ENCODE peak calls at places on chromosomes 6 and 20, in six cellular contexts. V, W, M, G, Q and C are unnamed samples.
A peak's percentile ranks its signal among the peaks of the same experiment; 100 is the strongest.

GRCh38 chr6:154937306-154938244 is 57.5 kb upstream of the TIAM2 start:
- DNase-seq in Q (no peak), W (no peak), M (no peak), G (no peak), V (no peak), C (no peak)

GRCh38 chr6:140566706-140567330 is 1192.4 kb upstream of the CITED2 start:
- DNase-seq in V (no peak), G (no peak), Q (no peak), M (no peak), W (no peak), C (no peak)

GRCh38 chr20:64103871-64104666 is 3.3 kb downstream of the NPBWR2 start:
- DNase-seq in M (no peak), G (peak; percentile 14), Q (no peak), V (no peak), W (no peak), C (no peak)

GRCh38 chr6:139577991-139578604 is 203.7 kb upstream of the CITED2 start:
- DNase-seq in Q (no peak), V (no peak), W (no peak), G (no peak), M (no peak), C (peak; percentile 26)

GRCh38 chr6:44338228-44339122 is 4.0 kb upstream of the SPATS1 start:
- DNase-seq in V (peak; percentile 35), Q (peak; percentile 69), W (peak; percentile 19), G (peak; percentile 58), M (peak; percentile 68), C (peak; percentile 84)

GRCh38 chr6:100267002-100267401 is 197.7 kb downstream of the SIM1 start:
- DNase-seq in G (no peak), W (no peak), Q (no peak), V (no peak), M (no peak), C (no peak)

GRCh38 chr6:108036884-108037283 is 37.7 kb downstream of the OSTM1 start:
- DNase-seq in M (no peak), W (no peak), G (no peak), Q (no peak), V (no peak), C (no peak)

GRCh38 chr6:89610149-89610642 is 28.4 kb downstream of the LYRM2 start:
- DNase-seq in Q (peak; percentile 63), G (peak; percentile 70), M (peak; percentile 75), V (peak; percentile 74), W (peak; percentile 74), C (peak; percentile 69)

GRCh38 chr6:3825331-3825831 is 23.8 kb upstream of the FAM50B start:
- DNase-seq in Q (no peak), W (peak; percentile 60), M (no peak), V (peak; percentile 53), G (peak; percentile 53), C (peak; percentile 72)

GRCh38 chr6:163415176-163415619 is 680 bp downstream of the QKI start:
- DNase-seq in V (peak; percentile 34), G (peak; percentile 29), W (peak; percentile 29), M (no peak), Q (no peak), C (peak; percentile 62)

GRCh38 chr20:63636752-63637633 is 10.1 kb upstream of the GMEB2 start:
- DNase-seq in M (no peak), G (no peak), V (no peak), W (no peak), Q (no peak), C (no peak)

GRCh38 chr20:41087777-41088176 is 49.6 kb upstream of the PLCG1 start:
- DNase-seq in V (no peak), M (no peak), G (no peak), Q (no peak), W (no peak), C (no peak)

GRCh38 chr20:45953672-45954071 is 18.3 kb downstream of the ZNF335 start:
- DNase-seq in V (no peak), W (peak; percentile 10), G (no peak), M (no peak), Q (no peak), C (no peak)

GRCh38 chr6:56852249-56852606 is 102.7 kb upstream of the BEND6 start:
- DNase-seq in W (no peak), Q (no peak), V (no peak), M (no peak), G (no peak), C (no peak)

GRCh38 chr6:56851541-56852248 is 103.2 kb upstream of the BEND6 start:
- DNase-seq in M (no peak), Q (peak; percentile 80), G (peak; percentile 48), V (no peak), W (peak; percentile 34), C (peak; percentile 70)

GRCh38 chr6:56853541-56853940 is 101.4 kb upstream of the BEND6 start:
- DNase-seq in W (no peak), Q (no peak), G (no peak), V (no peak), M (no peak), C (no peak)

GRCh38 chr6:56854086-56854485 is 100.8 kb upstream of the BEND6 start:
- DNase-seq in M (no peak), W (no peak), Q (no peak), V (no peak), G (no peak), C (no peak)

DNA sequence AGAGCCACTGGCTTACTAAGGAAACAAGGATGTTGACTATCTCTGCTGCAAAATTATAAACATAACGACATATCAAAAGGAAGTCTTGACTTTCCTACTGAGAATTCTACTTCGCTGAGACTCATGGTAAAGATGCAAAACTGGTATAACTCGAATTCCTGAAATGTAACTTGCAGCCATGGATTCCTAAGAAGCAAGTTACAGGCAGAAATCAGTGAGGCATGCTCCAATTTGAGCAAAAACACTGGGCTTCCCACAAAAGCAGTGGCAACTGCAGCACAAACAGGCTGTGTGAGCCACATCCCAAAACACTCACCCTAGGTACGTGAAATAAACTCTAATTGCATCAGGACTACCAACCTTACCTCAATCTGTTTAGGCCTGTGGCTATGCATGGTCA is 102.3 kb upstream of the BEND6 start:
- DNase-seq in Q (no peak), W (no peak), M (no peak), V (no peak), G (no peak), C (no peak)
- H3K4me3 ChIP-seq in Q (no peak overlapping the region), W (no peak overlapping the region), M (no peak overlapping the region), V (peak overlapping the region; percentile 60), G (no peak overlapping the region), C (no peak overlapping the region)

DNA sequence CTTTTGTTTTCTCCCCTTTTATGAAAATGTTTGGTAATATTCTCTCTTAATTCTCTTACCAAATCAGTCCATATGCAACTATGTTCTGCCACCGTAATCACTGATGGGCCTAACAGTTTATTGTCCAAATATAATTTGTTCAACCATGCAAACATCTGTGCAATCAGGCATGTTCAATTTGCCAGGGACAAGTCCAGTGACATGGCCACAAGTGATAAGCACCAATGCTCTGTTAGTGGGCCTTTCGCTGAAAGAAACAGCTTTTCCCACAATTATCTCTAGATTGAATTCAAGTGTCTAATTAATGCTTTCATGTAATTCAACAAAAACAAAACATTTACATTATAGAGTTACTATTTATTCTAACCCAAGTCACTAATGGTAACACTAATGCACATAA is 53.3 kb downstream of the EPB41L2 start:
- DNase-seq in M (no peak), G (no peak), Q (no peak), W (no peak), V (no peak), C (no peak)
- H3K9me3 ChIP-seq in M (peaks cover 6% of the 10 kb centered on the region), G (peaks cover 20% of the 10 kb centered on the region), Q (no peaks in the 10 kb centered on the region), W (no peaks in the 10 kb centered on the region), V (peaks cover 14% of the 10 kb centered on the region), C (peaks cover 8% of the 10 kb centered on the region)

DNA sequence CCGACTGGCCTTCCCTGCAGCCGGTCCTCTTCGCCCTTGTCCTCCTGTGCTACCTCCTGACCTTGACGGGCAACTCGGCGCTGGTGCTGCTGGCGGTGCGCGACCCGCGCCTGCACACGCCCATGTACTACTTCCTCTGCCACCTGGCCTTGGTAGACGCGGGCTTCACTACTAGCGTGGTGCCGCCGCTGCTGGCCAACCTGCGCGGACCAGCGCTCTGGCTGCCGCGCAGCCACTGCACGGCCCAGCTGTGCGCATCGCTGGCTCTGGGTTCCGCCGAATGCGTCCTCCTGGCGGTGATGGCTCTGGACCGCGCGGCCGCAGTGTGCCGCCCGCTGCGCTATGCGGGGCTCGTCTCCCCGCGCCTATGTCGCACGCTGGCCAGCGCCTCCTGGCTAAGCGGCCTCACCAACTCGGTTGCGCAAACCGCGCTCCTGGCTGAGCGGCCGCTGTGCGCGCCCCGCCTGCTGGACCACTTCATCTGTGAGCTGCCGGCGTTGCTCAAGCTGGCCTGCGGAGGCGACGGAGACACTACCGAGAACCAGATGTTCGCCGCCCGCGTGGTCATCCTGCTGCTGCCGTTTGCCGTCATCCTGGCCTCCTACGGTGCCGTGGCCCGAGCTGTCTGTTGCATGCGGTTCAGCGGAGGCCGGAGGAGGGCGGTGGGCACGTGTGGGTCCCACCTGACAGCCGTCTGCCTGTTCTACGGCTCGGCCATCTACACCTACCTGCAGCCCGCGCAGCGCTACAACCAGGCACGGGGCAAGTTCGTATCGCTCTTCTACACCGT is 6.1 kb downstream of the UBD start:
- DNase-seq in G (peak; percentile 31), V (peak; percentile 67), Q (no peak), W (peak; percentile 86), M (peak; percentile 47), C (no peak)
- H3K4me3 ChIP-seq in G (peak overlapping the region; percentile 47), V (peak overlapping the region; percentile 48), Q (peak overlapping the region; percentile 33), W (peak overlapping the region; percentile 39), M (peak overlapping the region; percentile 30), C (no peak overlapping the region)

GRCh38 chr20:43909720-43910119 is 4.9 kb upstream of the TOX2 start:
- DNase-seq in V (no peak), Q (no peak), M (no peak), G (no peak), W (no peak), C (no peak)
- H3K9me3 ChIP-seq in V (peaks cover 33% of the 10 kb centered on the region), Q (no peaks in the 10 kb centered on the region), M (no peaks in the 10 kb centered on the region), G (peaks cover 39% of the 10 kb centered on the region), W (peaks cover 5% of the 10 kb centered on the region), C (peaks cover 16% of the 10 kb centered on the region)

GRCh38 chr6:137487947-137488735 is 6.1 kb downstream of the OLIG3 start:
- DNase-seq in V (no peak), W (no peak), G (no peak), M (no peak), Q (no peak), C (no peak)
- H3K4me3 ChIP-seq in V (peak overlapping the region; percentile 30), W (peak overlapping the region; percentile 12), G (no peak overlapping the region), M (no peak overlapping the region), Q (no peak overlapping the region), C (no peak overlapping the region)